ENCODE peak calls at places on chromosomes 13 and 19, in five cellular contexts. H is mesendoderm, J is H9, L is H1, B is IMR-90. W is an unnamed sample.

GRCh38 chr13:73767747-73768315 is 366.4 kb downstream of the KLF12 start:
- DNase-seq in H (peak), J (no peak), L (no peak), B (no peak), W (no peak)

GRCh38 chr13:40189885-40190655 is 476.4 kb downstream of the FOXO1 start:
- DNase-seq in H (peak), J (no peak), L (no peak), B (no peak), W (peak)

GRCh38 chr19:28289294-28290063 is 923.5 kb downstream of the UQCRFS1 start:
- DNase-seq in H (no peak), J (no peak), L (no peak), B (no peak), W (no peak)

GRCh38 chr13:109428146-109428545 is 358.2 kb downstream of the IRS2 start:
- DNase-seq in H (no peak), J (no peak), L (no peak), B (no peak), W (no peak)

GRCh38 chr19:2970201-2970838 is 7.0 kb upstream of the TLE6 start:
- DNase-seq in H (no peak), J (no peak), L (no peak), B (no peak), W (no peak)

GRCh38 chr19:30150626-30151025 is 208.6 kb downstream of the URI1 start:
- DNase-seq in H (no peak), J (no peak), L (no peak), B (no peak), W (no peak)

GRCh38 chr19:36436531-36436930 is 18.1 kb upstream of the ZFP82 start:
- DNase-seq in H (peak), J (no peak), L (no peak), B (no peak), W (no peak)

GRCh38 chr13:36712290-36712689 is 38.5 kb downstream of the SERTM1 start:
- DNase-seq in H (no peak), J (no peak), L (no peak), B (no peak), W (no peak)

GRCh38 chr13:23392313-23392712 is 41.2 kb downstream of the SACS start:
- DNase-seq in H (no peak), J (no peak), L (no peak), B (no peak), W (no peak)

GRCh38 chr13:100550433-100550832 is 38.2 kb downstream of the GGACT start:
- DNase-seq in H (no peak), J (no peak), L (peak), B (peak), W (no peak)

GRCh38 chr19:55549500-55550320 is 4.4 kb upstream of the SBK3 start:
- DNase-seq in H (peak), J (peak), L (peak), B (peak), W (peak)

GRCh38 chr13:113546571-113547247 is 37.8 kb upstream of the TFDP1 start:
- DNase-seq in H (no peak), J (no peak), L (peak), B (peak), W (no peak)

GRCh38 chr13:99895428-99895998 is 76.1 kb downstream of the ZIC5 start:
- DNase-seq in H (no peak), J (no peak), L (no peak), B (no peak), W (no peak)

GRCh38 chr19:33134571-33135041 is 2.7 kb downstream of the WDR88 start:
- DNase-seq in H (peak), J (peak), L (peak), B (no peak), W (no peak)

GRCh38 chr13:108155185-108156106 is 59.9 kb downstream of the LIG4 start:
- DNase-seq in H (peak), J (peak), L (peak), B (peak), W (peak)

GRCh38 chr19:34241513-34242337 is 12.6 kb upstream of the GARRE1 start:
- DNase-seq in H (peak), J (peak), L (peak), B (no peak), W (no peak)

GRCh38 chr19:21559444-21559843 is 54.0 kb downstream of the ZNF429 start:
- DNase-seq in H (no peak), J (no peak), L (no peak), B (no peak), W (no peak)
- H3K23ac ChIP-seq in H (no peak), J (no peak), L (no peak), B (no peak), W (peak)

GRCh38 chr19:566844-567243 is 5.6 kb upstream of the BSG start:
- DNase-seq in H (no peak), J (no peak), L (no peak), B (no peak), W (no peak)
- H3K4ac ChIP-seq in H (no peak), J (no peak), L (no peak), B (no peak), W (no peak)

DNA sequence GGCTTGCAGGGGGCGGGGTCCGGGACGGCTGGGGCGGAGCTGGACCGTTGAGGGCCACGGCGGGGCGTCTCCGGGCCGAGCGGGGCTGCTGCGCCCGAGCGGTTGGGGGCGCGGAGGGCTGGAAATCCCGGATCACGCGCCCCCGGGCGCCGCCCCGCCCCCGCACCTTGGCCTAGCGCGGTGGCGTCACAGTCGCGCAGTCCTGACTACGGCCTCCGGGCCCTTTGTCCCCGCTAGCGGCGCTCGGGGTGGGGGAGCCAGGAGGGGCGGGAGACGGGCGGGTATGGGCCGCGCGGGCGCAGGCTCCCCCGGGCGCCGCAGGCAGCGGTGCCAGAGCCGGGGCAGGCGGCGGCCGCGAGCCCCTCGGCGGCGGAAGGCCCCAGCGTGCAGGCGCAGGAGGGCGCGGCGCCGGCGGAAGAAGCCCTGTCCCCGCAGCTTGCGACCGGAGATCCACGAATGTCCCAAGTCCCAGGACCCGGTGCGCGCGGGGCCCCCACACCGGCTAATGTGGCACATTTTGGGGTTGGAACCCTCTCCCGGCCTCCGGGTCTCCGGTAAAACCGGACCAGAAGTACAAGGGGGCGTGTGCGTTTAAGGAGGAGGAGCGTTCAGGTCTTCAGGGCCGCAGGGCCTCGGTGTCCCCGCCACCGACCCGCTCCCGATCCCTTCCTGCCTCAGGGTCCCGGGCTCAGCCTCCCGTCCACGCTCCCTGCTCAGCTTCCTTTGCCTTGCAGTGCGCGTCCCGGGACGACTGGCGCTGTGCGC is 840 bp downstream of the GPX4 start:
- DNase-seq in H (peak), J (peak), L (peak), B (peak), W (peak)
- H3K23ac ChIP-seq in H (no peak), J (no peak), L (no peak), B (peak), W (peak)

GRCh38 chr19:19460258-19460731 is 54.8 kb downstream of the GATAD2A start:
- DNase-seq in H (no peak), J (no peak), L (no peak), B (peak), W (no peak)

GRCh38 chr19:19460761-19461265 is 54.5 kb downstream of the TSSK6 start:
- DNase-seq in H (peak), J (peak), L (no peak), B (peak), W (no peak)

GRCh38 chr19:19461671-19462622 is 53.4 kb downstream of the TSSK6 start:
- DNase-seq in H (peak), J (peak), L (peak), B (no peak), W (peak)

GRCh38 chr19:19459707-19460251 is 54.3 kb downstream of the GATAD2A start:
- DNase-seq in H (no peak), J (no peak), L (no peak), B (peak), W (no peak)

DNA sequence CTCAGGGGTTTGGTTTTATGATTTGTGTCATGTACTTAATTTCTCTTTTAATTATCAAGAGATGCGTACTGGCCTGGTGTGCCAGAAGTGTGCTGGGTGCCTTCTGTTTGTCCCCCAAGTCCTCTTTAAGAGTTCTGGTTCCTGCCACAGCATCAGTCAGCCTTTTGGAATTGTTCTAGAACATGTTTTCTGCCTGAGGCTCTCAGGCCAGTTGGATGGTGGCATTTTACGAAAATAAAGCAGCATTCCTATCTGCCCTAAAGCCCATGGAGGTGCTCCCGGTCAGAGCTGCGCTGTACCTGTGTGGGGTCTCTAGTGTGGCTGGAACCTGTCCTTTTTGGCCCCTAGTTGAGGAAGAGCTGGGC is 54.1 kb downstream of the TSSK6 start:
- DNase-seq in H (peak), J (no peak), L (no peak), B (no peak), W (no peak)
- H3K4ac ChIP-seq in H (no peak), J (no peak), L (no peak), B (peak), W (no peak)

GRCh38 chr19:32123355-32123940 is 222.0 kb upstream of the ZNF507 start:
- DNase-seq in H (no peak), J (no peak), L (peak), B (no peak), W (no peak)
- H3K23ac ChIP-seq in H (no peak), J (no peak), L (no peak), B (no peak), W (peak)

GRCh38 chr19:44753932-44754742 is 5.6 kb downstream of the BCL3 start:
- DNase-seq in H (peak), J (peak), L (peak), B (peak), W (no peak)

GRCh38 chr19:44753619-44753931 is 5.1 kb downstream of the BCL3 start:
- DNase-seq in H (no peak), J (no peak), L (no peak), B (no peak), W (no peak)

GRCh38 chr19:44756089-44756562 is 7.6 kb downstream of the BCL3 start:
- DNase-seq in H (no peak), J (no peak), L (no peak), B (no peak), W (no peak)

GRCh38 chr19:44755219-44755618 is 6.7 kb downstream of the BCL3 start:
- DNase-seq in H (no peak), J (no peak), L (no peak), B (no peak), W (no peak)

DNA sequence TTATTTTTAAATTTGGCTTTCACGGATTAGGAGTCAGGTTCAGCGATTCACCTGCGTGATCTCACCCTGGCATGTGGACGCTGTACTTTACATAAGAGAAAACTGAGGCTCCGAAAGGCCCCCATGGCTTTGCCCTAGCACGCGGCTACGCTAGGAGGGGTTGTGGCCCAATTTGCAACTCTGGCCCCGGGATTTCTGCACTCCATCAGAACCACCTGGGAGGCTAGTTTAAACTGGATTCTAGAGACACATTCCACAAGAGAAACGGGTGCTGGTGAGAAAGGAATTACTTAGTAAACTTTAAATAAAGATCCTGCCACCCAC is 6.2 kb downstream of the BCL3 start:
- DNase-seq in H (no peak), J (no peak), L (no peak), B (no peak), W (no peak)
- H3K4ac ChIP-seq in H (no peak), J (no peak), L (no peak), B (peak), W (no peak)

DNA sequence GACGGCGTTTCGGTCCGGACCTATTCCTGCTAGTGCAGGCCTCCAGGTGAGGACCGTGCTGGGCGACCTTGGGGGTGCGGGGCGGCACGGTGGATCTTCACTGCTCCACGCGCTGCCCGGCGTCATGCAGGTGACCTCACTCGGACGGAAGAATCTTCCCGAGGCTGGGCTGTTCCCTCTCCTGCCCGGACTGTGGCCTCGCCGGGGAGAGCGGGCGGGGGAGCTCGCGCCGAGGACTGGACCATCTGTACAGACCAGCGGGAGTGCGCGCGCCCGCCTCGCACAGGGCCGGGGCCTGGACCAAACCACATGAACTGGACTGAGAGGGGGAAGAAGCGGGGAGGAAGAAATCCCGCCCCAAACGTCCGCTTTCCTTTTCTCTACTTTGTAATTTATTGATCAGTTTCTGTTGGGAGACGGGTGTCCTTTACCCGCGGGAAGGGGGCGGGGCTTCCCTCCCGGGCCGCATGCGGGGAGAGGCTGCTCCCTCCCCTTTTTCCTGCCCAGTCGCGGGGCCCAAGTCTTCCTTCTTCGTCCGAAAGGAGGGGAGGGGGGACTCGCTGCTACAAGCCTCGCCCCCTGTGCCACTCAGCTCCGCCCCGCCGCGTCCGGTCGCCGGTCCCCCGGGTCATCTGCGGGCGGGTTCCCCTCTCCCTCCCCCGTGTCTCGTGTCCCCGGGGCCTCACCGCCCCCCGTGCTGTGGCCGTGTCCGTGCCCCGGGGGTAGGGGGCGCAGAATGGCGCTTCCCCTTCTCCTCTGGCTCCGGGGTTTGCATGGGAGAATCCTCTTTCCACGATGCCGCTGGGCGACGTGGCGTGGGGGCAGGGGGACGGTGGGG is 4.9 kb downstream of the HRC start:
- DNase-seq in H (peak), J (peak), L (peak), B (peak), W (peak)
- H3K23ac ChIP-seq in H (peak), J (no peak), L (no peak), B (peak), W (peak)

DNA sequence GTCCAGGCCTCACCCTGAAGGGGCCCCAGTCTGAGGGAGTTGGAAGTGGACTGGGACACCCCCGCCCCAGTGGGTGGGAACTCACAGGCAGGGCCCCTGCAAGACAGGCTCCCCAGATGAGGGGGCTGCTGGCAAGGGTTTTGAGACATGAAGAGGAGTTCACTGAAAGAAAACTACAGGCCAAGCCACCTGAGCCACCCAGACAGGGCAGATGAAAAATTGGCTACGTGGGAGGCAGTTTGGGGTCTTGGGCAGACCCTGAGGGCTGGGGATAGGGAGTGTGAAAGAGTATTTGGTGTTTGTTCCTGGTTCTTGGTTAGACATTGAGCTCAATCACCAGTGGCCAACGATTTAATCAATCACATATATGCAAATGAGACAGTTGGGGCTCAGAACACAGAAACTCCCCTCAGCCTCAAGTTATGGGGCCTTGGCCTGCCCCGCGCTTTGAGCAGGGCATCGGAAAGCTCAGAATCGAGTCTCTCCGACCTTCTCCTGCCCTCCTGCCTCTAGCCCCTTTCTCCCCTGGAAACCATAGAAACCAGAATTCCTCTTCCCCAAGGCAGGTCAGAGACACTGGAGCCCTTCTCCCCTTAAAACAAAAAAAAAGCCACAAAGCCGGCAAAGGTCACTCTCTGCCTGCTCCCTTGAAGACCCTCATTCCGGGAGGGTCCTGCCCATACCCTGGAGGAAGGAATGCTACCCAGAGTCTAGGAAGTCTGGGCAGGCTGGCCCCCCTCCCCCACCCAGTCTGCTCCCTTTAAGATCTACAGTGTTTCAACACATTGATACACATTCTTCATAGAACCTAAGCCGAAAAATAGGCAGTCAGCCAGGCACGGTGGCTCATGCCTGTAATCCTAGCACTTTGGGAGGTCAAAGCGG is 1.3 kb upstream of the ISYNA1 start:
- DNase-seq in H (no peak), J (no peak), L (no peak), B (peak), W (no peak)
- H3K4ac ChIP-seq in H (no peak), J (no peak), L (peak), B (no peak), W (no peak)

DNA sequence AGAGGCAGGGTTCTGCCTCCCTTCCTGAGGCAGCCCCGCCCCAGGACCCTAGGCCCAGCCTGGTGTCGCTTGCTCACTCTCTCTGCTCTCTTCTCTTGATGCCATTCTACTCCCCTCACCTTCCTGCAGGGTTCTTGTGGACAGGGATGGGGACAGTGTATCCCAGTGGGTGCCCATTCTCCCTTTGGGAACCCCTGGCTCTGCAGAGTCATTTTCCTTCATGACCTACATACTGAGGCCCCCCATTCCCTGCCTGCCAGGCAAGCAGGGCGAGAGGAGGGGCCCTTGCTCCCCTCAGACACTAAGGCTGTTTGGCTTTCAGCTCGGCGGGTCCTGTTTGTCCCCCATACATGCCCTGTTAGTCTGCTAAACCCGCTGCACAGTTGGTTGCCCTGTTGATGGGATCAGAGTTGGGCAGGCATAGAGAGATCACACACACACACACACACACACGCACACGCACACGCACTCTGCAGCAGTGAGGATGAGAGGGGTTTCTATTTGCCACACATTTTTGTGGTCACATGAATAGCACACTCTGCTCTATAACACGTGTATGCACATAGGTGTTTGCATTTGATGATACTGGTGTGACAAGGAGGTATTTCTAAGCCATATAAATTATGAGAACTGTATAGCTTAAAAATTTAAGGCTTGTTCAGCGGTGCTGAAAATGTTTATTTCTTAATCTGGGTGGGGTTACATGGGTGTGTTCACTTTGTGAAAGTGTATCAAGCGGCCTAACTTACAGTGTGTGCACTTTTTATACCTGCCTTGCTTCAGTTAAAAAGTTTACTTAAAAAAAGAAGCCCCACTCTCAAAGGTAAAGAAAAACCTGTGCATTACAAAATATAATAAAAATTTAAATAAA is 20.3 kb downstream of the NFIX start:
- DNase-seq in H (peak), J (peak), L (peak), B (peak), W (no peak)
- H3K23ac ChIP-seq in H (peak), J (no peak), L (no peak), B (peak), W (peak)